ENCODE peak calls at places on chromosomes 4 and X, in four cellular contexts. L, J, E and P are unnamed samples.

GRCh38 chrX:24277405-24277804 is 36.5 kb downstream of the SUPT20HL2 start:
- DNase-seq in L (no peak), J (no peak), E (no peak), P (no peak)

GRCh38 chr4:1614854-1615595 is 69.1 kb downstream of the FAM53A start:
- DNase-seq in L (no peak), J (no peak), E (no peak), P (no peak)

GRCh38 chr4:64766565-64766964 is 357.3 kb upstream of the TECRL start:
- DNase-seq in L (no peak), J (no peak), E (no peak), P (no peak)

GRCh38 chr4:76308548-76308947 is 2.0 kb downstream of the STBD1 start:
- DNase-seq in L (peak; percentile 71), J (no peak), E (peak; percentile 28), P (no peak)

GRCh38 chr4:8201341-8201781 is 2.3 kb downstream of the SH3TC1 start:
- DNase-seq in L (no peak), J (no peak), E (no peak), P (no peak)

GRCh38 chr4:33974270-33974669 is 2270.0 kb downstream of the ARAP2 start:
- DNase-seq in L (no peak), J (no peak), E (no peak), P (no peak)

GRCh38 chr4:72112514-72113156 is 80.8 kb downstream of the NPFFR2 start:
- DNase-seq in L (peak; percentile 55), J (no peak), E (no peak), P (no peak)

GRCh38 chr4:1683371-1683902 is 676 bp downstream of the FAM53A start:
- DNase-seq in L (peak; percentile 43), J (no peak), E (no peak), P (peak; percentile 42)

GRCh38 chr4:173821031-173821430 is 291.0 kb upstream of the HAND2 start:
- DNase-seq in L (no peak), J (no peak), E (no peak), P (no peak)

GRCh38 chr4:40306991-40307390 is 28.1 kb upstream of the CHRNA9 start:
- DNase-seq in L (no peak), J (no peak), E (no peak), P (no peak)

GRCh38 chr4:186832906-186833305 is 109.2 kb upstream of the FAT1 start:
- DNase-seq in L (peak; percentile 58), J (no peak), E (no peak), P (no peak)

GRCh38 chr4:82798168-82799005 is at the start of gene SCD5:
- DNase-seq in L (peak; percentile 59), J (peak; percentile 64), E (peak; percentile 86), P (peak; percentile 60)

GRCh38 chr4:48778431-48779094 is 1.5 kb downstream of the FRYL start:
- DNase-seq in L (peak; percentile 23), J (no peak), E (peak; percentile 6), P (no peak)

GRCh38 chr4:114279066-114279465 is 299.6 kb upstream of the ARSJ start:
- DNase-seq in L (no peak), J (no peak), E (no peak), P (no peak)

GRCh38 chr4:53055274-53055673 is 193.2 kb downstream of the RASL11B start:
- DNase-seq in L (no peak), J (no peak), E (peak; percentile 14), P (no peak)

GRCh38 chr4:106032851-106033286 is 137.6 kb downstream of the NPNT start:
- DNase-seq in L (no peak), J (no peak), E (no peak), P (no peak)

GRCh38 chrX:1476682-1477081 is 24.0 kb upstream of the ASMTL start:
- DNase-seq in L (no peak), J (peak; percentile 7), E (no peak), P (no peak)

GRCh38 chr4:92451792-92452191 is 148.0 kb downstream of the GRID2 start:
- DNase-seq in L (no peak), J (no peak), E (no peak), P (no peak)

GRCh38 chr4:177047851-177048174 is 255.1 kb upstream of the VEGFC start:
- DNase-seq in L (no peak), J (no peak), E (no peak), P (no peak)

GRCh38 chr4:7141151-7141550 is 51.2 kb upstream of the SORCS2 start:
- DNase-seq in L (no peak), J (no peak), E (no peak), P (no peak)

GRCh38 chr4:155542415-155542814 is 124.2 kb upstream of the GUCY1A1 start:
- DNase-seq in L (no peak), J (no peak), E (no peak), P (no peak)

GRCh38 chr4:155544547-155544946 is 122.1 kb upstream of the GUCY1A1 start:
- DNase-seq in L (no peak), J (no peak), E (no peak), P (no peak)

GRCh38 chr4:155545456-155545855 is 121.2 kb upstream of the GUCY1A1 start:
- DNase-seq in L (no peak), J (no peak), E (no peak), P (no peak)

GRCh38 chr4:155541716-155542115 is 124.9 kb upstream of the GUCY1A1 start:
- DNase-seq in L (no peak), J (no peak), E (no peak), P (no peak)

DNA sequence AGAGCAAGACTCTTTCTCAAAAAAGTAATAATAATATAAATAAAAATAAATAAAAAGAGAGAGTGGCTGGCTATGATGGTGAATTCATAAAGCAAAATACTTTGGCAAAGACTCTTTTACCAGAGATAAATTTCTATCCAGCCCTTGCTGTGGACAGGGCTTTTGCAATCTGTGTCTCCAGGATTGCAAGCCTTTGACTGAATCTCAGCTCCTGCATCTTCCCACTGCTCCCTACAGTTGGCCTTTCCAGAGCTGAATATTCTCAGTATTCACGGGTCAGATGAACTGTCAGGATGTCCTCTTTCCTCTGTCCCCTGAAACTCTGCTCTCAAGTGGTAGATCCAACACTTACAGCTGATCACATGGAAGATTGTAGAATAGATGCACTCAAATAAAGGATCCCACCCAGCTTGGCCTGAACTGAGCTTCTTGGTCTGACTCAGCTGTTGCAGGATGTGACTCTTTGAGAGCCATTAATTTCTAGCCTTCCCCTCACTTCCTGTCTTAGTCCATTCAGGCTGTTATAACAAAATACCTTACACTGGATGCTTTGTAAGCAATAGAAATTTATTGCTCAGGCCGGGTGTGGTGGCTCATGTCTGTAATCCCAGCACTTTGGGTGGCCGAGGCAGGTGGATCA is 123.4 kb upstream of the GUCY1A1 start:
- DNase-seq in L (no peak), J (no peak), E (no peak), P (no peak)
- TF ChIP-seq TEAD4 in L (no peak), J (no peak), E (no peak), P (no peak)

DNA sequence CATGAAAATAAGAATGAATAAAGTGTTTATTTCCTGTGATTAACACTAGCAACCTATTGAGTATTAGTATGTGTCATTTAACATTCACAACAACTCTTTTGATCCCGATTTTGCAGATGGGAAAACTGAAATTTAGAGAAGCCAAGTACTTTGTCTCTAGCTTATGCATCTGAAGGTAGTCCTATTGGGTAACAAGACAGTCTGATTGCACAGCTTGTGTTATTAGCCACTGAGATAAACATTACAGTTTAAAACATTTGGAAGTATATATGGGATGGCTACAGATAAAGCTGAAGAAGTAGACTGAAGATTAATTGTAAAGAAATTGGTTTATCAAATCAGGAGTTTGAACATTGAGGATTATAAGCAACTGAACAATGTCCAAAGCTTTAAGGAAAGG is 99.6 kb upstream of the PDE5A start:
- DNase-seq in L (no peak), J (no peak), E (no peak), P (no peak)
- TF ChIP-seq TEAD4 in L (no peak), J (no peak), E (no peak), P (no peak)

DNA sequence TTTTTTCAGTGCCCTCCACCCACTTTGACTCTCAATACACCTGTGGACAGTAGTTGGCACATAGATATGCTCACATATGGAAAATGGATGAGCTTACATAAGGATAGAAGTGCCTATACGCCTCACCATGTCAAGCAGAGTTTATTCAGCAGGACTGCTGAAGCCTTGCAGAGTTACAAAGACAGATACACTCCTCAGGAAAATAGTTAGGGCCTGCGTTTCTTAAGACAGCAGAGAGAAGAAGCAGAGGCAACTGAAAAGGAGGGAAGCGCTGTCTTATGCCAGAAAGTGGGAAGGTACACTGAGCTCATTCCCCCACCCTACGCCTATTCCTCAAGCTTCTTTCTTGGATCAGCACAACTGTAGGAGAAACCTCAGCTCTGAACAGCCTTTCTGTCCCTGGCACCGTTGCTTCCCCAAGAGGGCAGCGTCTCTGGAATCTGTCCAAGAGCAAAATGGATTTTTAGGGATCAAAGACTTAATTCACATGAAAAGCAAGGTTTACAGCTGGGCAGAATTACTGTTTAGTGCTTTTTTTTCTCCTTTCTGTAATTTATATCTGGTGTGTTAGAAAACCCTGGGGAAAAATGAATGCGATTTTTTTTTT is 37.3 kb upstream of the MBTPS2 start:
- DNase-seq in L (no peak), J (no peak), E (no peak), P (no peak)
- TF ChIP-seq TEAD4 in L (no peak), J (no peak), E (no peak), P (no peak)

GRCh38 chr4:143252478-143252877 is 67.8 kb downstream of the USP38 start:
- DNase-seq in L (no peak), J (no peak), E (no peak), P (no peak)

GRCh38 chr4:143253156-143253555 is 68.4 kb downstream of the USP38 start:
- DNase-seq in L (no peak), J (no peak), E (no peak), P (no peak)

GRCh38 chr4:143251348-143251747 is 66.6 kb downstream of the USP38 start:
- DNase-seq in L (no peak), J (no peak), E (no peak), P (no peak)

GRCh38 chr4:143250617-143251016 is 65.9 kb downstream of the USP38 start:
- DNase-seq in L (no peak), J (no peak), E (no peak), P (no peak)

GRCh38 chr4:143251781-143252180 is 67.1 kb downstream of the USP38 start:
- DNase-seq in L (no peak), J (no peak), E (no peak), P (no peak)
- TF ChIP-seq TEAD4 in L (no peak), J (no peak), E (no peak), P (no peak)

GRCh38 chr4:180827610-180828009 is 1415.6 kb upstream of the TENM3 start:
- DNase-seq in L (no peak), J (no peak), E (no peak), P (no peak)

GRCh38 chr4:180828455-180829018 is 1414.7 kb upstream of the TENM3 start:
- DNase-seq in L (peak; percentile 23), J (no peak), E (peak; percentile 51), P (no peak)

GRCh38 chr4:180832086-180832485 is 1411.1 kb upstream of the TENM3 start:
- DNase-seq in L (no peak), J (no peak), E (no peak), P (no peak)

GRCh38 chr4:180823116-180823515 is 1420.1 kb upstream of the TENM3 start:
- DNase-seq in L (no peak), J (no peak), E (no peak), P (no peak)

GRCh38 chr4:180827193-180827592 is 1416.0 kb upstream of the TENM3 start:
- DNase-seq in L (no peak), J (no peak), E (no peak), P (no peak)
- TF ChIP-seq TEAD4 in L (no peak), J (no peak), E (no peak), P (no peak)